ENCODE peak calls at places on chromosome 7, in five cellular contexts. C, F, E, W and P are unnamed samples.

GRCh38 chr7:112668561-112668960 is 121.6 kb downstream of the TMEM168 start:
- DNase-seq in C (no peak), F (peak), E (no peak), W (no peak), P (no peak)

GRCh38 chr7:54839538-54840213 is 80.7 kb upstream of the SEC61G start:
- DNase-seq in C (no peak), F (peak), E (no peak), W (peak), P (peak)

GRCh38 chr7:35754741-35755140 is 46.1 kb upstream of the SEPTIN7 start:
- DNase-seq in C (no peak), F (no peak), E (no peak), W (peak), P (no peak)

GRCh38 chr7:88546808-88547207 is 212.7 kb upstream of the ZNF804B start:
- DNase-seq in C (no peak), F (peak), E (peak), W (no peak), P (peak)

GRCh38 chr7:135601182-135601581 is 43.5 kb downstream of the NUP205 start:
- DNase-seq in C (no peak), F (no peak), E (no peak), W (peak), P (no peak)

GRCh38 chr7:41696323-41696916 is 6.5 kb downstream of the INHBA start:
- DNase-seq in C (peak), F (peak), E (peak), W (peak), P (peak)

GRCh38 chr7:75993689-75994387 is 557 bp downstream of the TMEM120A start:
- DNase-seq in C (peak), F (peak), E (peak), W (peak), P (peak)

GRCh38 chr7:37495574-37496184 is 47.0 kb upstream of the ELMO1 start:
- DNase-seq in C (no peak), F (no peak), E (peak), W (peak), P (no peak)

GRCh38 chr7:78226059-78226658 is 427.6 kb downstream of the PHTF2 start:
- DNase-seq in C (peak), F (peak), E (peak), W (peak), P (peak)

GRCh38 chr7:127903913-127904705 is 127.1 kb downstream of the LRRC4 start:
- DNase-seq in C (peak), F (no peak), E (no peak), W (no peak), P (no peak)

GRCh38 chr7:50359258-50359994 is 54.9 kb downstream of the IKZF1 start:
- DNase-seq in C (no peak), F (no peak), E (no peak), W (peak), P (no peak)

GRCh38 chr7:51772131-51772530 is 455.5 kb upstream of the COBL start:
- DNase-seq in C (no peak), F (no peak), E (no peak), W (no peak), P (no peak)

GRCh38 chr7:128740996-128741395 is 1.8 kb downstream of the CALU start:
- DNase-seq in C (no peak), F (no peak), E (no peak), W (peak), P (no peak)

GRCh38 chr7:100435401-100436304 is 644 bp downstream of the PPP1R35 start:
- DNase-seq in C (no peak), F (peak), E (peak), W (peak), P (peak)

GRCh38 chr7:92848441-92848840 is 12.1 kb upstream of the CDK6 start:
- DNase-seq in C (no peak), F (no peak), E (no peak), W (no peak), P (no peak)

GRCh38 chr7:30920584-30921539 is 9.2 kb downstream of the AQP1 start:
- DNase-seq in C (no peak), F (peak), E (no peak), W (peak), P (peak)

GRCh38 chr7:11830582-11831382 is 1.2 kb downstream of the THSD7A start:
- DNase-seq in C (no peak), F (no peak), E (peak), W (peak), P (no peak)

GRCh38 chr7:101133621-101134398 is 6.9 kb downstream of the SERPINE1 start:
- DNase-seq in C (no peak), F (no peak), E (peak), W (peak), P (no peak)

GRCh38 chr7:6252748-6253147 is 19.7 kb downstream of the CYTH3 start:
- DNase-seq in C (no peak), F (no peak), E (no peak), W (no peak), P (no peak)

GRCh38 chr7:36131499-36131898 is 21.6 kb upstream of the EEPD1 start:
- DNase-seq in C (no peak), F (no peak), E (no peak), W (no peak), P (no peak)

GRCh38 chr7:113698556-113699220 is 220.1 kb downstream of the PPP1R3A start:
- DNase-seq in C (peak), F (no peak), E (no peak), W (peak), P (no peak)

GRCh38 chr7:70177166-70177565 is 578.9 kb downstream of the AUTS2 start:
- DNase-seq in C (no peak), F (no peak), E (no peak), W (no peak), P (no peak)

GRCh38 chr7:50450691-50451051 is 521 bp upstream of the FIGNL1 start:
- DNase-seq in C (no peak), F (peak), E (no peak), W (no peak), P (no peak)

GRCh38 chr7:79084423-79084822 is 369.0 kb downstream of the MAGI2 start:
- DNase-seq in C (no peak), F (no peak), E (no peak), W (peak), P (no peak)

GRCh38 chr7:45027774-45028114 is 27.7 kb downstream of the CCM2 start:
- DNase-seq in C (no peak), F (no peak), E (no peak), W (no peak), P (no peak)
- H2BK5ac ChIP-seq in C (no peak), F (no peak), E (no peak), W (no peak), P (no peak)

DNA sequence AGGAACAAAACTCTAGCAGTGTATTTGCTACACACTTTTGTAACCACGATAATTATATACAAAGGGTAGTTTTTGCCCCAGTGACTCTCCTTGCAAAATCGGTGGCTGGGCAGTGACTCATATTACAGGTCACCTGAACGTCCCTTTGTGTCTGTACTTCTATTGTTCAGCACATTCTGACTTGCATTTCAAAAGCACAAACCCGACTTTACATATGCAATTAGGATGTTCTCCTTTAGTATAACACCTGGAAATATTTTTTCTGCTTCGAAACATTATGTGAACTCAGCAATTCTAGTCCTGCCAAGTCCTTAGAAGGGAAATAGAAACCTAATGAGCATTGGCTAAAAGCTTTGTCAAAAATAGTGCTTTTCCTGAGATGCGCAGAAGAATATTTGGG is 6.0 kb downstream of the PRR15 start:
- DNase-seq in C (no peak), F (no peak), E (peak), W (no peak), P (no peak)
- H2BK12ac ChIP-seq in C (no peak), F (no peak), E (no peak), W (no peak), P (no peak)

GRCh38 chr7:74349621-74350020 is 60.4 kb downstream of the CLIP2 start:
- DNase-seq in C (no peak), F (no peak), E (peak), W (no peak), P (no peak)
- H2BK5ac ChIP-seq in C (no peak), F (no peak), E (no peak), W (no peak), P (no peak)

GRCh38 chr7:137964824-137965545 is 36.9 kb downstream of the CREB3L2 start:
- DNase-seq in C (no peak), F (no peak), E (no peak), W (no peak), P (no peak)
- H2BK12ac ChIP-seq in C (no peak), F (no peak), E (peak), W (no peak), P (no peak)

GRCh38 chr7:133052357-133052756 is 29.5 kb downstream of the CHCHD3 start:
- DNase-seq in C (no peak), F (no peak), E (no peak), W (peak), P (no peak)
- H2BK5ac ChIP-seq in C (no peak), F (no peak), E (no peak), W (no peak), P (no peak)

DNA sequence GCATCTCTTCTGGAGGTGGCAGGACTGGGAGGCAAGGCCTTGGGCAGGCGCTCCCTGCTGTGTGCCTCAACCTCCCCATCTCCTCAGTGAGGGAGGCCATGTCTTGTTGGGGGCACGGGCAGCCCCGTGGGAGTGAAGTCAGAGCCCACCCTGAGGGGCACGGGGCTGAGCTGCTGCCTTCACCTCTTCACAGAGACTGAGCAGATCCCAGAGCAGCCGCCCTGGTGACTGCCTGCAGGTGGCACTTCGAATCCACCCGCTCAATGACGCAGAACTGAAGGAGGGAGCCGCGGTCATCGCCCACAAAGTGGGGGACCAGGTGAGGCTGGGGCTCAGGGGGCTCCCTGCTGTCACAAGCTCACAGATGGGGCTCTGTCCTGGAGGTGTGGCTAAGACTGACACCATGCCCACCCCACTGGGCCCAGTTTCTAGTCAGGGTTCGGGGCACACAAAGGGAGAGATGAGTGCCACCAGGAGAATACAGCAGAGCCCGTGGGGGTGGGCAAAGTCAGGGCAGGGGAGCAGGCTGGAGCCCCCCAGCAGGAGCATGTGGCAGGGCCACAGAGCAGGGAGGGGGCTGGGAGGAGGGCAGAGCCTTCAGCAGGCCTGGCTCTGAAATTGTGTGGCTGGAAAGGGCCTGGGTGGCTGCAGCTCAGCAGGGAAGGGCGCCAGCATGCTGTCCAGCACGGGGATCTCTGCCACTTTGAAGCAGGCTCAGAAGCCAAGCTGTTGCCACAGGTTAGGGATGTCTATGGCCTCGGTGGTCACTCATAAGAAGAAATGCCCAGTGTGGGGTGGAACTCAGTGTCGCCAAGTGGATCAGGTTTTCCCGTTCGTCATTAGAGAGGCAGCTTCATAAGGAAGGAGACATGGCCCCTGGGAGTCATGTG is 18.8 kb upstream of the CHST12 start:
- DNase-seq in C (no peak), F (no peak), E (no peak), W (no peak), P (no peak)
- H2BK12ac ChIP-seq in C (no peak), F (no peak), E (no peak), W (no peak), P (no peak)

GRCh38 chr7:28885771-28886170 is 72.4 kb downstream of the TRIL start:
- DNase-seq in C (no peak), F (no peak), E (peak), W (no peak), P (no peak)

GRCh38 chr7:28879105-28879504 is 79.0 kb downstream of the TRIL start:
- DNase-seq in C (no peak), F (no peak), E (no peak), W (no peak), P (no peak)

GRCh38 chr7:28882896-28883470 is 75.1 kb downstream of the TRIL start:
- DNase-seq in C (no peak), F (no peak), E (no peak), W (no peak), P (no peak)
- H2BK5ac ChIP-seq in C (no peak), F (no peak), E (no peak), W (no peak), P (no peak)

GRCh38 chr7:139694389-139694676 is 83.5 kb downstream of the HIPK2 start:
- DNase-seq in C (no peak), F (no peak), E (no peak), W (no peak), P (no peak)

GRCh38 chr7:139695616-139696015 is 82.2 kb downstream of the HIPK2 start:
- DNase-seq in C (no peak), F (no peak), E (no peak), W (no peak), P (no peak)

GRCh38 chr7:139691253-139691781 is 86.5 kb downstream of the HIPK2 start:
- DNase-seq in C (no peak), F (no peak), E (no peak), W (peak), P (no peak)

GRCh38 chr7:139693651-139694388 is 84.0 kb downstream of the HIPK2 start:
- DNase-seq in C (no peak), F (no peak), E (no peak), W (peak), P (no peak)

DNA sequence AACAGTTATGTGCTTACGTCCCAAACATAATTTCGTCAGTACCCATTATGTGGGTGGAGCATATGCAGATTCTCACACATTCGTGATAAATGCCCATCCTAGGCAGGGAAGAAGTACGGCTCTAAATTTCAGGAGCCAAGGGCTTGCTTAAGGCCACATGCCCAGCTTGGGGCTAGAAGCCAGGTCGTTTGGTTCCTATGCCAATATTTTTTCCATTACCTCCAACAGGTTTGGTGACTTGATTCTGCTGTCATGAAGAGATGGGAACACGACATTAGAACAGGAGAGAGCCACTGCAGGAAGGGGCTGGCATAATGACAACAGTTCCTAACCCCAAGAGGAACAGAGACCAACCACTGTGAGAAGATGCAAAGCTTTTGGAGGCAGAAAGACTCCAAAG is 85.1 kb downstream of the HIPK2 start:
- DNase-seq in C (no peak), F (no peak), E (no peak), W (no peak), P (no peak)
- H2BK12ac ChIP-seq in C (no peak), F (no peak), E (no peak), W (no peak), P (no peak)